ENCODE peak calls at places on chromosomes 2 and 18, in ten cellular contexts. One of them, this sample, is unnamed.

GRCh38 chr2:138122891-138123290 is 158.6 kb downstream of the HNMT start:
- DNase-seq in GM23248: peak; percentile 2
- DNase-seq in pulmonary artery endothelial cell: no peak
- DNase-seq in neural crest cell: no peak
- DNase-seq in NCI-H1417: no peak
- DNase-seq in PC-3: peak; percentile 39
- DNase-seq in activated CD8-positive, alpha-beta memory T cell treated with anti-CD3 and anti-CD28 coated beads, Interleukin-2, amount 50 U/mL, for 4 hours: no peak
- DNase-seq in aorta: no peak
- DNase-seq in NCI-H1092: no peak
- DNase-seq in ureter: no peak
- DNase-seq in this sample: no peak

GRCh38 chr18:74732380-74732779 is 134.7 kb downstream of the ZNF407 start:
- DNase-seq in GM23248: no peak
- DNase-seq in pulmonary artery endothelial cell: no peak
- DNase-seq in neural crest cell: no peak
- DNase-seq in NCI-H1417: no peak
- DNase-seq in PC-3: no peak
- DNase-seq in activated CD8-positive, alpha-beta memory T cell treated with anti-CD3 and anti-CD28 coated beads, Interleukin-2, amount 50 U/mL, for 4 hours: no peak
- DNase-seq in aorta: no peak
- DNase-seq in NCI-H1092: no peak
- DNase-seq in ureter: no peak
- DNase-seq in this sample: no peak

GRCh38 chr2:92073036-92073814 is 2798.0 kb upstream of the TEKT4 start:
- DNase-seq in GM23248: no peak
- DNase-seq in pulmonary artery endothelial cell: no peak
- DNase-seq in neural crest cell: no peak
- DNase-seq in NCI-H1417: no peak
- DNase-seq in PC-3: no peak
- DNase-seq in activated CD8-positive, alpha-beta memory T cell treated with anti-CD3 and anti-CD28 coated beads, Interleukin-2, amount 50 U/mL, for 4 hours: no peak
- DNase-seq in aorta: peak; percentile 64
- DNase-seq in NCI-H1092: no peak
- DNase-seq in ureter: no peak
- DNase-seq in this sample: no peak

GRCh38 chr2:128178650-128179460 is 87.9 kb downstream of the UGGT1 start:
- DNase-seq in GM23248: peak; percentile 82
- DNase-seq in pulmonary artery endothelial cell: peak; percentile 47
- DNase-seq in neural crest cell: peak; percentile 35
- DNase-seq in NCI-H1417: no peak
- DNase-seq in PC-3: peak; percentile 46
- DNase-seq in activated CD8-positive, alpha-beta memory T cell treated with anti-CD3 and anti-CD28 coated beads, Interleukin-2, amount 50 U/mL, for 4 hours: peak; percentile 34
- DNase-seq in aorta: no peak
- DNase-seq in NCI-H1092: peak; percentile 3
- DNase-seq in ureter: peak; percentile 59
- DNase-seq in this sample: peak; percentile 77

GRCh38 chr2:222442665-222443064 is 18.3 kb downstream of the SGPP2 start:
- DNase-seq in GM23248: no peak
- DNase-seq in pulmonary artery endothelial cell: no peak
- DNase-seq in neural crest cell: no peak
- DNase-seq in NCI-H1417: peak; percentile 76
- DNase-seq in PC-3: no peak
- DNase-seq in activated CD8-positive, alpha-beta memory T cell treated with anti-CD3 and anti-CD28 coated beads, Interleukin-2, amount 50 U/mL, for 4 hours: no peak
- DNase-seq in aorta: no peak
- DNase-seq in NCI-H1092: no peak
- DNase-seq in ureter: no peak
- DNase-seq in this sample: no peak

GRCh38 chr2:95551055-95551568 is 40.7 kb upstream of the TRIM43 start:
- DNase-seq in GM23248: no peak
- DNase-seq in pulmonary artery endothelial cell: no peak
- DNase-seq in neural crest cell: no peak
- DNase-seq in NCI-H1417: no peak
- DNase-seq in PC-3: no peak
- DNase-seq in activated CD8-positive, alpha-beta memory T cell treated with anti-CD3 and anti-CD28 coated beads, Interleukin-2, amount 50 U/mL, for 4 hours: no peak
- DNase-seq in aorta: no peak
- DNase-seq in NCI-H1092: no peak
- DNase-seq in ureter: no peak
- DNase-seq in this sample: no peak

GRCh38 chr2:241351640-241352031 is 4.4 kb upstream of the FARP2 start:
- DNase-seq in GM23248: no peak
- DNase-seq in pulmonary artery endothelial cell: no peak
- DNase-seq in neural crest cell: no peak
- DNase-seq in NCI-H1417: no peak
- DNase-seq in PC-3: no peak
- DNase-seq in activated CD8-positive, alpha-beta memory T cell treated with anti-CD3 and anti-CD28 coated beads, Interleukin-2, amount 50 U/mL, for 4 hours: no peak
- DNase-seq in aorta: no peak
- DNase-seq in NCI-H1092: no peak
- DNase-seq in ureter: no peak
- DNase-seq in this sample: no peak

GRCh38 chr2:43051316-43051715 is 175.1 kb downstream of the ZFP36L2 start:
- DNase-seq in GM23248: peak; percentile 55
- DNase-seq in pulmonary artery endothelial cell: no peak
- DNase-seq in neural crest cell: no peak
- DNase-seq in NCI-H1417: no peak
- DNase-seq in PC-3: peak; percentile 86
- DNase-seq in activated CD8-positive, alpha-beta memory T cell treated with anti-CD3 and anti-CD28 coated beads, Interleukin-2, amount 50 U/mL, for 4 hours: peak; percentile 47
- DNase-seq in aorta: peak; percentile 46
- DNase-seq in NCI-H1092: no peak
- DNase-seq in ureter: no peak
- DNase-seq in this sample: no peak

GRCh38 chr2:160290590-160290989 is 90.5 kb upstream of the ITGB6 start:
- DNase-seq in GM23248: no peak
- DNase-seq in pulmonary artery endothelial cell: no peak
- DNase-seq in neural crest cell: no peak
- DNase-seq in NCI-H1417: peak; percentile 5
- DNase-seq in PC-3: no peak
- DNase-seq in activated CD8-positive, alpha-beta memory T cell treated with anti-CD3 and anti-CD28 coated beads, Interleukin-2, amount 50 U/mL, for 4 hours: no peak
- DNase-seq in aorta: no peak
- DNase-seq in NCI-H1092: no peak
- DNase-seq in ureter: no peak
- DNase-seq in this sample: no peak

GRCh38 chr18:35875566-35875965 is 96.9 kb upstream of the RMP24 start:
- DNase-seq in GM23248: no peak
- DNase-seq in pulmonary artery endothelial cell: no peak
- DNase-seq in neural crest cell: no peak
- DNase-seq in NCI-H1417: no peak
- DNase-seq in PC-3: no peak
- DNase-seq in activated CD8-positive, alpha-beta memory T cell treated with anti-CD3 and anti-CD28 coated beads, Interleukin-2, amount 50 U/mL, for 4 hours: no peak
- DNase-seq in aorta: no peak
- DNase-seq in NCI-H1092: no peak
- DNase-seq in ureter: peak; percentile 8
- DNase-seq in this sample: no peak

GRCh38 chr2:179265082-179265575 is 497 bp upstream of the SESTD1 start:
- DNase-seq in GM23248: peak; percentile 90
- DNase-seq in pulmonary artery endothelial cell: no peak
- DNase-seq in neural crest cell: no peak
- DNase-seq in NCI-H1417: no peak
- DNase-seq in PC-3: peak; percentile 22
- DNase-seq in activated CD8-positive, alpha-beta memory T cell treated with anti-CD3 and anti-CD28 coated beads, Interleukin-2, amount 50 U/mL, for 4 hours: no peak
- DNase-seq in aorta: no peak
- DNase-seq in NCI-H1092: no peak
- DNase-seq in ureter: no peak
- DNase-seq in this sample: no peak

GRCh38 chr2:138474093-138474834 is 27.3 kb upstream of the SPOPL start:
- DNase-seq in GM23248: no peak
- DNase-seq in pulmonary artery endothelial cell: peak; percentile 91
- DNase-seq in neural crest cell: no peak
- DNase-seq in NCI-H1417: no peak
- DNase-seq in PC-3: no peak
- DNase-seq in activated CD8-positive, alpha-beta memory T cell treated with anti-CD3 and anti-CD28 coated beads, Interleukin-2, amount 50 U/mL, for 4 hours: no peak
- DNase-seq in aorta: no peak
- DNase-seq in NCI-H1092: no peak
- DNase-seq in ureter: no peak
- DNase-seq in this sample: no peak